ENCODE peak calls at places on chromosomes 12 and 14, in ten cellular contexts. C, A, T, X, M, N, L, E, O and Z are unnamed samples.

GRCh38 chr14:32382704-32383103 is 53.6 kb downstream of the AKAP6 start:
- DNase-seq in C (no peak), A (no peak), T (peak; percentile 17), X (no peak), M (peak; percentile 63), N (no peak), L (no peak), E (no peak), O (peak; percentile 50), Z (no peak)

GRCh38 chr12:49043856-49044258 is 16.7 kb downstream of the KMT2D start:
- DNase-seq in C (peak; percentile 77), A (peak; percentile 63), T (peak; percentile 71), X (no peak), M (peak; percentile 71), N (no peak), L (peak; percentile 70), E (no peak), O (peak; percentile 30), Z (peak; percentile 54)

GRCh38 chr12:111012918-111013317 is 92.5 kb upstream of the MYL2 start:
- DNase-seq in C (no peak), A (no peak), T (no peak), X (no peak), M (no peak), N (no peak), L (no peak), E (no peak), O (no peak), Z (no peak)

GRCh38 chr14:77314043-77314442 is 6.6 kb downstream of the POMT2 start:
- DNase-seq in C (peak; percentile 69), A (no peak), T (peak; percentile 65), X (peak; percentile 24), M (peak; percentile 89), N (no peak), L (no peak), E (no peak), O (peak; percentile 99), Z (no peak)

GRCh38 chr14:31205681-31206535 is 1.7 kb downstream of the HECTD1 start:
- DNase-seq in C (peak; percentile 64), A (peak; percentile 12), T (no peak), X (no peak), M (peak; percentile 87), N (no peak), L (no peak), E (no peak), O (peak; percentile 33), Z (peak; percentile 31)

GRCh38 chr12:22668441-22668840 is 43.5 kb downstream of the ETNK1 start:
- DNase-seq in C (no peak), A (no peak), T (no peak), X (no peak), M (no peak), N (no peak), L (no peak), E (no peak), O (no peak), Z (no peak)

GRCh38 chr12:17680220-17680619 is 409.8 kb downstream of the RERGL start:
- DNase-seq in C (no peak), A (no peak), T (no peak), X (no peak), M (no peak), N (no peak), L (no peak), E (no peak), O (no peak), Z (no peak)

GRCh38 chr12:54479421-54479820 is 6.0 kb upstream of the GTSF1 start:
- DNase-seq in C (peak; percentile 85), A (no peak), T (no peak), X (no peak), M (peak; percentile 54), N (no peak), L (no peak), E (no peak), O (no peak), Z (no peak)

GRCh38 chr12:47190271-47190750 is 110.6 kb upstream of the AMIGO2 start:
- DNase-seq in C (peak; percentile 15), A (no peak), T (no peak), X (no peak), M (peak; percentile 52), N (no peak), L (no peak), E (no peak), O (peak; percentile 87), Z (peak; percentile 66)

GRCh38 chr12:124940393-124941169 is 26.1 kb upstream of the UBC start:
- DNase-seq in C (peak; percentile 82), A (peak; percentile 85), T (peak; percentile 94), X (peak; percentile 93), M (peak; percentile 93), N (peak; percentile 80), L (no peak), E (peak; percentile 95), O (peak; percentile 89), Z (peak; percentile 91)

GRCh38 chr14:104376202-104377140 is 203.1 kb upstream of the C14orf180 start:
- DNase-seq in C (no peak), A (no peak), T (no peak), X (no peak), M (no peak), N (no peak), L (no peak), E (peak; percentile 22), O (no peak), Z (no peak)

GRCh38 chr12:54038760-54039414 is 6.0 kb downstream of the HOXC5 start:
- DNase-seq in C (no peak), A (no peak), T (no peak), X (no peak), M (no peak), N (no peak), L (no peak), E (no peak), O (peak; percentile 6), Z (no peak)

GRCh38 chr12:95709152-95709551 is 81.4 kb downstream of the NTN4 start:
- DNase-seq in C (no peak), A (no peak), T (no peak), X (no peak), M (no peak), N (no peak), L (no peak), E (no peak), O (no peak), Z (no peak)

GRCh38 chr12:93622485-93622884 is 50.0 kb downstream of the SOCS2 start:
- DNase-seq in C (no peak), A (no peak), T (no peak), X (no peak), M (peak; percentile 52), N (no peak), L (no peak), E (no peak), O (no peak), Z (no peak)

GRCh38 chr14:64704743-64705405 is 650 bp downstream of the PLEKHG3 start:
- DNase-seq in C (peak; percentile 62), A (no peak), T (peak; percentile 33), X (no peak), M (no peak), N (no peak), L (no peak), E (peak; percentile 67), O (no peak), Z (peak; percentile 25)

GRCh38 chr14:72513994-72514659 is 379.8 kb downstream of the DPF3 start:
- DNase-seq in C (peak; percentile 53), A (peak; percentile 45), T (no peak), X (no peak), M (peak; percentile 75), N (peak; percentile 70), L (no peak), E (no peak), O (peak; percentile 27), Z (peak; percentile 74)

GRCh38 chr12:74722709-74723108 is 185.1 kb downstream of the ATXN7L3B start:
- DNase-seq in C (no peak), A (no peak), T (no peak), X (no peak), M (peak; percentile 4), N (no peak), L (no peak), E (no peak), O (no peak), Z (no peak)

GRCh38 chr14:65940056-65940735 is 527.7 kb downstream of the FUT8 start:
- DNase-seq in C (no peak), A (peak; percentile 37), T (no peak), X (no peak), M (no peak), N (no peak), L (no peak), E (no peak), O (peak; percentile 16), Z (no peak)

GRCh38 chr14:85333313-85333712 is 196.6 kb upstream of the FLRT2 start:
- DNase-seq in C (peak; percentile 12), A (no peak), T (no peak), X (no peak), M (peak; percentile 56), N (no peak), L (no peak), E (no peak), O (peak; percentile 75), Z (no peak)

GRCh38 chr14:50855558-50855957 is 16.3 kb upstream of the ABHD12B start:
- DNase-seq in C (no peak), A (no peak), T (no peak), X (no peak), M (peak; percentile 62), N (no peak), L (no peak), E (no peak), O (no peak), Z (no peak)

GRCh38 chr12:53211476-53212381 is 4.7 kb upstream of the ITGB7 start:
- DNase-seq in C (no peak), A (no peak), T (no peak), X (no peak), M (no peak), N (no peak), L (no peak), E (no peak), O (no peak), Z (no peak)